ENCODE peak calls at places on chromosomes 7 and 10, in seven cellular contexts. P is osteoblast; N is NCI-H1417; Z is stimulated activated CD4-positive, alpha-beta T cell treated with anti-CD3 and anti-CD28 coated beads, TNF-alpha, amount 100 ng/mL, for 24 hours; W is stimulated activated CD8-positive, alpha-beta memory T cell treated with anti-CD3 and anti-CD28 coated beads, Interleukin-4, amount 100 ng/mL, for 48 hours; J is SJSA1; F is T1000. K is an unnamed sample.

GRCh38 chr7:96414931-96415292 is 93.0 kb upstream of the SLC25A13 start:
- DNase-seq in P (peak; percentile 48), N (peak; percentile 61), Z (peak; percentile 15), W (peak; percentile 47), J (no peak), F (no peak), K (no peak)

GRCh38 chr10:30709229-30709628 is 79.7 kb upstream of the LYZL2 start:
- DNase-seq in P (no peak), N (no peak), Z (no peak), W (peak; percentile 27), J (no peak), F (no peak), K (no peak)

GRCh38 chr7:2163565-2163964 is 69.2 kb downstream of the MAD1L1 start:
- DNase-seq in P (peak; percentile 46), N (no peak), Z (no peak), W (no peak), J (no peak), F (no peak), K (no peak)

GRCh38 chr7:29035044-29035740 is 77.1 kb upstream of the TRIL start:
- DNase-seq in P (peak; percentile 91), N (no peak), Z (no peak), W (peak; percentile 27), J (peak; percentile 28), F (peak; percentile 32), K (no peak)

GRCh38 chr7:139913555-139914135 is 84.6 kb downstream of the TBXAS1 start:
- DNase-seq in P (no peak), N (no peak), Z (no peak), W (no peak), J (no peak), F (no peak), K (no peak)

GRCh38 chr10:78336402-78336791 is 302.7 kb downstream of the RPS24 start:
- DNase-seq in P (peak; percentile 93), N (no peak), Z (no peak), W (peak; percentile 10), J (peak; percentile 38), F (peak; percentile 60), K (no peak)

GRCh38 chr7:2807846-2808772 is 36.0 kb downstream of the GNA12 start:
- DNase-seq in P (no peak), N (peak; percentile 36), Z (no peak), W (no peak), J (no peak), F (no peak), K (no peak)

GRCh38 chr10:3400368-3400767 is 227.8 kb upstream of the PITRM1 start:
- DNase-seq in P (no peak), N (no peak), Z (no peak), W (no peak), J (peak; percentile 62), F (no peak), K (no peak)

GRCh38 chr7:68676789-68677535 is 921.3 kb upstream of the AUTS2 start:
- DNase-seq in P (no peak), N (no peak), Z (no peak), W (no peak), J (no peak), F (no peak), K (no peak)

GRCh38 chr7:128827248-128827958 is 2.8 kb upstream of the FLNC start:
- DNase-seq in P (peak; percentile 97), N (no peak), Z (no peak), W (no peak), J (peak; percentile 66), F (peak; percentile 74), K (no peak)

GRCh38 chr10:3192856-3193635 is 20.5 kb upstream of the PITRM1 start:
- DNase-seq in P (peak; percentile 96), N (peak; percentile 30), Z (peak; percentile 37), W (peak; percentile 71), J (peak; percentile 89), F (peak; percentile 11), K (peak; percentile 49)

GRCh38 chr7:112495820-112496462 is 15.2 kb downstream of the LSMEM1 start:
- DNase-seq in P (no peak), N (peak; percentile 39), Z (peak; percentile 7), W (peak; percentile 30), J (peak; percentile 57), F (no peak), K (peak; percentile 35)

GRCh38 chr7:87059525-87060287 is at the start of gene ELAPOR2:
- DNase-seq in P (peak; percentile 95), N (peak; percentile 98), Z (peak; percentile 57), W (peak; percentile 83), J (peak; percentile 12), F (peak; percentile 77), K (no peak)

GRCh38 chr7:40058027-40058426 is 76.4 kb downstream of the MPLKIP start:
- DNase-seq in P (no peak), N (no peak), Z (no peak), W (no peak), J (no peak), F (no peak), K (no peak)

GRCh38 chr10:109914966-109915365 is 8.3 kb downstream of the XPNPEP1 start:
- DNase-seq in P (peak; percentile 91), N (no peak), Z (no peak), W (peak; percentile 34), J (peak; percentile 55), F (no peak), K (no peak)

GRCh38 chr7:18671176-18671575 is 175.6 kb downstream of the HDAC9 start:
- DNase-seq in P (no peak), N (no peak), Z (no peak), W (no peak), J (no peak), F (no peak), K (no peak)

GRCh38 chr7:43501881-43502280 is 81.0 kb upstream of the STK17A start:
- DNase-seq in P (no peak), N (no peak), Z (no peak), W (no peak), J (peak; percentile 63), F (no peak), K (no peak)

GRCh38 chr10:103367379-103367781 is 396 bp upstream of the TAF5 start:
- DNase-seq in P (no peak), N (peak; percentile 15), Z (no peak), W (no peak), J (no peak), F (no peak), K (no peak)

GRCh38 chr10:122246830-122247520 is 24.1 kb upstream of the BTBD16 start:
- DNase-seq in P (peak; percentile 29), N (no peak), Z (no peak), W (no peak), J (no peak), F (no peak), K (no peak)

GRCh38 chr10:21888959-21889358 is 114.6 kb downstream of the DNAJC1 start:
- DNase-seq in P (no peak), N (no peak), Z (no peak), W (peak; percentile 31), J (no peak), F (no peak), K (no peak)

GRCh38 chr10:59877191-59877671 is 29.1 kb downstream of the CCDC6 start:
- DNase-seq in P (peak; percentile 91), N (no peak), Z (no peak), W (no peak), J (no peak), F (peak; percentile 26), K (no peak)

GRCh38 chr7:91674470-91674869 is 206.0 kb downstream of the MTERF1 start:
- DNase-seq in P (no peak), N (no peak), Z (no peak), W (no peak), J (no peak), F (no peak), K (no peak)

GRCh38 chr7:18974803-18975202 is 142.6 kb downstream of the TWIST1 start:
- DNase-seq in P (peak; percentile 44), N (no peak), Z (no peak), W (no peak), J (peak; percentile 37), F (peak; percentile 47), K (no peak)

GRCh38 chr10:99345350-99345749 is 16.2 kb downstream of the CNNM1 start:
- DNase-seq in P (no peak), N (no peak), Z (no peak), W (no peak), J (peak; percentile 75), F (peak; percentile 23), K (no peak)

GRCh38 chr10:62541811-62542210 is 167.6 kb downstream of the ZNF365 start:
- DNase-seq in P (no peak), N (no peak), Z (no peak), W (no peak), J (no peak), F (no peak), K (no peak)

GRCh38 chr7:143882611-143883078 is 19.3 kb downstream of the TCAF1 start:
- DNase-seq in P (peak; percentile 96), N (peak; percentile 42), Z (no peak), W (no peak), J (no peak), F (no peak), K (no peak)

GRCh38 chr10:74926791-74927585 is 100.6 kb downstream of the KAT6B start:
- DNase-seq in P (no peak), N (no peak), Z (no peak), W (no peak), J (no peak), F (no peak), K (no peak)

GRCh38 chr7:50791921-50792341 is 9.2 kb upstream of the GRB10 start:
- DNase-seq in P (peak; percentile 86), N (no peak), Z (no peak), W (no peak), J (no peak), F (no peak), K (no peak)

GRCh38 chr10:86693721-86694369 is 25.5 kb downstream of the LDB3 start:
- DNase-seq in P (peak; percentile 92), N (peak; percentile 31), Z (no peak), W (peak; percentile 61), J (peak; percentile 71), F (no peak), K (no peak)

GRCh38 chr10:932589-932988 is 1.1 kb upstream of the LARP4B start:
- DNase-seq in P (peak; percentile 22), N (no peak), Z (no peak), W (no peak), J (no peak), F (no peak), K (no peak)

GRCh38 chr7:121020652-121021051 is 32.1 kb downstream of the CPED1 start:
- DNase-seq in P (no peak), N (no peak), Z (no peak), W (no peak), J (peak; percentile 54), F (no peak), K (no peak)

GRCh38 chr10:17793823-17794759 is 15.1 kb upstream of the MRC1 start:
- DNase-seq in P (no peak), N (no peak), Z (no peak), W (no peak), J (no peak), F (no peak), K (no peak)

GRCh38 chr10:15238553-15239335 is 70.3 kb upstream of the NMT2 start:
- DNase-seq in P (no peak), N (no peak), Z (no peak), W (no peak), J (no peak), F (no peak), K (no peak)

GRCh38 chr10:110919971-110920881 is 822 bp downstream of the SHOC2 start:
- DNase-seq in P (no peak), N (peak; percentile 64), Z (no peak), W (peak; percentile 39), J (peak; percentile 69), F (no peak), K (no peak)

GRCh38 chr10:118783776-118784542 is 29.2 kb upstream of the CACUL1 start:
- DNase-seq in P (no peak), N (no peak), Z (no peak), W (no peak), J (no peak), F (no peak), K (no peak)

GRCh38 chr7:80896856-80897598 is 21.8 kb downstream of the SEMA3C start:
- DNase-seq in P (peak; percentile 14), N (no peak), Z (no peak), W (no peak), J (peak; percentile 65), F (no peak), K (no peak)

GRCh38 chr10:112750427-112751167 is 199.4 kb upstream of the TCF7L2 start:
- DNase-seq in P (no peak), N (no peak), Z (no peak), W (no peak), J (no peak), F (no peak), K (no peak)